ENCODE peak calls at places on chromosome 2, in seven cellular contexts. K, A, X, G, M, S and H are unnamed samples.

GRCh38 chr2:39175391-39175790 is 54.5 kb upstream of the SOS1 start:
- DNase-seq in K (no peak), A (no peak), X (no peak), G (no peak), M (no peak), S (no peak), H (no peak)

GRCh38 chr2:137910641-137911040 is 53.6 kb upstream of the HNMT start:
- DNase-seq in K (no peak), A (no peak), X (no peak), G (no peak), M (no peak), S (peak), H (peak)

GRCh38 chr2:100786297-100786658 is 33.7 kb upstream of the NPAS2 start:
- DNase-seq in K (no peak), A (peak), X (peak), G (no peak), M (no peak), S (no peak), H (peak)

GRCh38 chr2:37653093-37653492 is 18.3 kb downstream of the CDC42EP3 start:
- DNase-seq in K (no peak), A (no peak), X (no peak), G (no peak), M (no peak), S (no peak), H (peak)

GRCh38 chr2:20595439-20596192 is 55.3 kb downstream of the HS1BP3 start:
- DNase-seq in K (no peak), A (no peak), X (no peak), G (peak), M (no peak), S (peak), H (peak)

GRCh38 chr2:239690651-239691631 is 290.1 kb upstream of the HDAC4 start:
- DNase-seq in K (no peak), A (no peak), X (no peak), G (peak), M (no peak), S (peak), H (no peak)

GRCh38 chr2:36461039-36461681 is 105.6 kb downstream of the CRIM1 start:
- DNase-seq in K (no peak), A (peak), X (no peak), G (no peak), M (no peak), S (no peak), H (peak)

GRCh38 chr2:237500681-237501424 is 13.8 kb downstream of the MLPH start:
- DNase-seq in K (no peak), A (peak), X (no peak), G (no peak), M (no peak), S (peak), H (peak)

GRCh38 chr2:188303363-188304031 is 11.8 kb downstream of the GULP1 start:
- DNase-seq in K (no peak), A (no peak), X (no peak), G (no peak), M (no peak), S (no peak), H (peak)

GRCh38 chr2:9384521-9384920 is 38.8 kb downstream of the ITGB1BP1 start:
- DNase-seq in K (no peak), A (no peak), X (no peak), G (no peak), M (no peak), S (no peak), H (no peak)

GRCh38 chr2:126543081-126543480 is 112.9 kb upstream of the GYPC start:
- DNase-seq in K (no peak), A (no peak), X (no peak), G (no peak), M (no peak), S (peak), H (no peak)

GRCh38 chr2:239811806-239812560 is 213.2 kb downstream of the NDUFA10 start:
- DNase-seq in K (no peak), A (no peak), X (no peak), G (no peak), M (no peak), S (no peak), H (no peak)

GRCh38 chr2:32715981-32716380 is 88.1 kb downstream of the TTC27 start:
- DNase-seq in K (no peak), A (no peak), X (no peak), G (no peak), M (no peak), S (no peak), H (no peak)

GRCh38 chr2:171318463-171318934 is 115.3 kb downstream of the METTL8 start:
- DNase-seq in K (no peak), A (no peak), X (no peak), G (no peak), M (no peak), S (no peak), H (peak)

GRCh38 chr2:194223173-194223670 is 1433.8 kb upstream of the SLC39A10 start:
- DNase-seq in K (no peak), A (no peak), X (no peak), G (no peak), M (no peak), S (no peak), H (no peak)

GRCh38 chr2:77521931-77522470 is at the start of gene LRRTM4:
- DNase-seq in K (peak), A (no peak), X (no peak), G (no peak), M (no peak), S (no peak), H (no peak)

GRCh38 chr2:460861-461260 is 173.0 kb upstream of the ALKAL2 start:
- DNase-seq in K (no peak), A (no peak), X (peak), G (no peak), M (no peak), S (no peak), H (no peak)

GRCh38 chr2:216116418-216116817 is 7.3 kb downstream of the XRCC5 start:
- DNase-seq in K (no peak), A (no peak), X (no peak), G (no peak), M (no peak), S (no peak), H (no peak)
- TF ChIP-seq POLR2A in K (no peak), A (no peak), X (no peak), G (no peak), M (no peak), S (peak), H (no peak)

GRCh38 chr2:61470965-61471904 is at the start of gene USP34:
- DNase-seq in K (peak), A (peak), X (peak), G (peak), M (peak), S (peak), H (peak)
- TF ChIP-seq POLR2A in K (peak), A (peak), X (peak), G (peak), M (peak), S (peak), H (peak)

GRCh38 chr2:154161286-154161685 is 289.6 kb downstream of the GALNT13 start:
- DNase-seq in K (no peak), A (no peak), X (no peak), G (no peak), M (no peak), S (no peak), H (no peak)
- TF ChIP-seq POLR2A in K (no peak), A (no peak), X (no peak), G (no peak), M (no peak), S (no peak), H (no peak)

DNA sequence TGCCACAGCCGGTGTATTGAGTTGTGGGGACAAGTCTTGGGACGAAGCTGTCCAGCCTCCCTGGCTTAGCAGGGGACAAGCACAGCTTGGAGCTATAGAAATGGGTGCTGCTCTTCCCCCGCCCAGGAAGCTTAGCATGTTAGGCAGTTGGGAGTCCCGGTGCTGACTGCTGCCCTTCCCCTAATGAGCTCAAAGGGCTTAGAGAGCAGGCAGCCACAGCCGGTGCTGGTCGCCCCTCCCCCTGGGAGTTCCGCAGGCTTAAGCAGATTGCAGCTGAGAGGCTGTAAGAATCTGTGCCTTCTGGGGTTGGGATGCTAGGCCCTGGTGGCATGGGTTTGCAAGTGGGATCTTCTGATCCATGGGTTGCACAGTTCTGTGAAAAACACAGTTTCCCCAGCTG is 237.3 kb downstream of the DCDC2C start:
- DNase-seq in K (no peak), A (no peak), X (no peak), G (no peak), M (no peak), S (no peak), H (no peak)
- TF ChIP-seq POLR2A in K (no peak), A (no peak), X (no peak), G (no peak), M (no peak), S (no peak), H (no peak)

DNA sequence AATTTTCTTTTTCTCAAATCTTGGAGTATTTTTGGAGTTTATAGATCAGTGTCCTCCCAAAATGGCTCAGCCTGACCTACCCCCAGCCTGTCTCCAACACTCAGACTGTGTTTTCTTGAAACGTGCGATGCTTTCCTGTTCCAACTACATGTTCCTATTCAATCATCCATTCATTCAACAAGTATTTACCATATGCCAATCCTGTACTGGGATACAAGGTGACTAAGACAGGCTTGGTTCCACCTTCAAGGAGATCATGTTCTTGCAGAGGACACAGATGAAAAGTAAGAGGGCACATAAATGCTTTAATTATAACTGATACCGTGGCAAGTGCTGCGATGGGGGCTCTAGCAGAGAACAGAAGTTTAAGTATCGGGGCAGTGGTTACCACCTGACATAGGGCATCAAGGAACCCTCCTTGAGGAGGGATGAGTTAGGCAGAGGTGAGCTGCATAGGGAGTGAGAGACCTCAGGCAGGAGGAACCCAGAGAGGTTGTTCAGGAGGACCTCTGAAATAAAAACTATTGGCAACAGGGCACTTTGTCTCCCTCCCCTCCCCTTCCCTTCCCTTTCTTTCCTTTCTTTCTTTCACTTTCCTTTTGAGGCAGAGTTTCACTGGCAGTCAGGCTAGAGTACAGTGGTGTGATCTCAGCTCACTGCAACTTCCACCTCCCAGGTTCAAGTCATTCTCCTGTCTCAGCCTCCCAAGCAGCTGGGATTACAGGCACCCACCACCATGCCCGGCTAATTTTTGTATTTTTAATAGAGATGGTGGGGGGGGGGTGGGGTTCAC is 469.0 kb downstream of the EPHA4 start:
- DNase-seq in K (no peak), A (no peak), X (no peak), G (no peak), M (no peak), S (no peak), H (no peak)
- TF ChIP-seq POLR2A in K (no peak), A (no peak), X (no peak), G (no peak), M (no peak), S (no peak), H (no peak)

GRCh38 chr2:233075966-233076339 is 15.8 kb downstream of the INPP5D start:
- DNase-seq in K (no peak), A (no peak), X (no peak), G (no peak), M (no peak), S (no peak), H (peak)
- TF ChIP-seq POLR2A in K (no peak), A (no peak), X (no peak), G (no peak), M (no peak), S (no peak), H (no peak)

DNA sequence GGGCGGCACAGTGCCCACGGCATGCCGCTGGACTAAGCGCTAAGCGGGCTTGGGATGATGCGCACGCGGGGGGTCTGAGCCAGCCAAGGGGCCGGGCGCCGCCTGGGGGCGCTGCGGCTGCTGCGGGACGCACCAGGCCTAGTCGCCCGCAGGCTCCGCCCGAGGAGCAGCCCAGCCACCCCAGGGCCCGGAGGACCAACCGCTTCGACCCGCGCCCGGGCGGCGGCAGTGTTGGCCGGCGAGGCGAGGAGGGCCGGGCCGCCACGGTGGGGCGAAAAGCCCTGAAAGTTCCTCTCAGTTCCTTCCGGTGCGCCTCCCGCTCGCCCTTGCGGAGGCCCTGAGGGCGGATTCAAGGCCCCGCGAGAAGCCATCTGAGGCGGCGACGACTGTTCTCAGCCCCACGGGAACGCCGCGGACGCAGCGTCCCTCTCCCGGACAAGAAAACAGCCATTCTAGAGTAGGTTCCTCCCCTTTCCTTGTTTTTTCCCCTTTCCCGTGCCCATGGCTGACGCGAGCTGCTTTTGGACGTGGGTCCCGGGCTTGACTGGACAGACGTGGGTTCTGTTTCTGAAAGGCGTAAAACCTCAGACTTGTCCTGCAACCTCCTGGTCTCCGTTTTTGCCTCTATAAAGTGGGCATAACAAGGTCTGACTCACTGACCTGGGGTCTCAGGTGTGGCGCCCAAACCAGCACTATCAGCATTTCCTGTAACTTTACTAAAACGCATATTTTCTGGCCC is at the start of gene ANKAR:
- DNase-seq in K (peak), A (peak), X (peak), G (peak), M (peak), S (no peak), H (peak)
- TF ChIP-seq POLR2A in K (no peak), A (peak), X (no peak), G (peak), M (no peak), S (no peak), H (peak)